ENCODE peak calls at places on chromosomes 4 and X, in eight cellular contexts. One of them, this sample, is unnamed.

GRCh38 chrX:96971812-96972211 is 88.1 kb downstream of the RPA4 start:
- DNase-seq in lower lobe of right lung: no peak
- DNase-seq in brain microvascular endothelial cell: no peak
- DNase-seq in tibial artery: no peak
- DNase-seq in heart left ventricle: no peak
- DNase-seq in upper lobe of left lung: no peak
- DNase-seq in PC-3: no peak
- DNase-seq in RWPE1: no peak
- DNase-seq in this sample: no peak

GRCh38 chr4:172055498-172055897 is 242.3 kb downstream of the GALNTL6 start:
- DNase-seq in RWPE1: no peak
- DNase-seq in brain microvascular endothelial cell: no peak
- DNase-seq in tibial artery: no peak
- DNase-seq in PC-3: no peak
- DNase-seq in lower lobe of right lung: no peak
- DNase-seq in heart left ventricle: no peak
- DNase-seq in upper lobe of left lung: no peak
- DNase-seq in this sample: no peak

GRCh38 chrX:14352511-14352910 is 176.8 kb upstream of the GLRA2 start:
- DNase-seq in RWPE1: no peak
- DNase-seq in heart left ventricle: no peak
- DNase-seq in upper lobe of left lung: no peak
- DNase-seq in tibial artery: no peak
- DNase-seq in brain microvascular endothelial cell: no peak
- DNase-seq in PC-3: peak; percentile 3
- DNase-seq in lower lobe of right lung: no peak
- DNase-seq in this sample: no peak

GRCh38 chr4:3307486-3307885 is 14.7 kb downstream of the RGS12 start:
- DNase-seq in lower lobe of right lung: peak; percentile 16
- DNase-seq in RWPE1: no peak
- DNase-seq in brain microvascular endothelial cell: no peak
- DNase-seq in heart left ventricle: peak; percentile 12
- DNase-seq in tibial artery: peak; percentile 37
- DNase-seq in upper lobe of left lung: no peak
- DNase-seq in PC-3: no peak
- DNase-seq in this sample: no peak

GRCh38 chrX:87583679-87584078 is 66.1 kb downstream of the KLHL4 start:
- DNase-seq in lower lobe of right lung: no peak
- DNase-seq in tibial artery: no peak
- DNase-seq in brain microvascular endothelial cell: no peak
- DNase-seq in heart left ventricle: no peak
- DNase-seq in PC-3: peak; percentile 39
- DNase-seq in upper lobe of left lung: no peak
- DNase-seq in RWPE1: no peak
- DNase-seq in this sample: no peak

GRCh38 chrX:91331476-91331875 is 103.2 kb upstream of the PABPC5 start:
- DNase-seq in upper lobe of left lung: no peak
- DNase-seq in PC-3: no peak
- DNase-seq in RWPE1: no peak
- DNase-seq in tibial artery: no peak
- DNase-seq in brain microvascular endothelial cell: no peak
- DNase-seq in lower lobe of right lung: no peak
- DNase-seq in heart left ventricle: no peak
- DNase-seq in this sample: no peak

GRCh38 chr4:20778896-20779295 is 78.6 kb downstream of the PACRGL start:
- DNase-seq in lower lobe of right lung: no peak
- DNase-seq in brain microvascular endothelial cell: no peak
- DNase-seq in tibial artery: no peak
- DNase-seq in upper lobe of left lung: no peak
- DNase-seq in RWPE1: no peak
- DNase-seq in heart left ventricle: no peak
- DNase-seq in PC-3: no peak
- DNase-seq in this sample: no peak

GRCh38 chr4:175290401-175290800 is 372.2 kb downstream of the ADAM29 start:
- DNase-seq in lower lobe of right lung: no peak
- DNase-seq in PC-3: peak; percentile 30
- DNase-seq in brain microvascular endothelial cell: peak; percentile 88
- DNase-seq in RWPE1: no peak
- DNase-seq in tibial artery: no peak
- DNase-seq in upper lobe of left lung: no peak
- DNase-seq in heart left ventricle: no peak
- DNase-seq in this sample: no peak

GRCh38 chr4:1183985-1184773 is 11.8 kb upstream of the SPON2 start:
- DNase-seq in lower lobe of right lung: no peak
- DNase-seq in tibial artery: no peak
- DNase-seq in upper lobe of left lung: no peak
- DNase-seq in PC-3: no peak
- DNase-seq in heart left ventricle: no peak
- DNase-seq in brain microvascular endothelial cell: no peak
- DNase-seq in RWPE1: no peak
- DNase-seq in this sample: no peak

GRCh38 chrX:17160971-17161370 is 214.0 kb upstream of the NHS start:
- DNase-seq in RWPE1: peak; percentile 8
- DNase-seq in brain microvascular endothelial cell: no peak
- DNase-seq in tibial artery: no peak
- DNase-seq in lower lobe of right lung: no peak
- DNase-seq in upper lobe of left lung: no peak
- DNase-seq in PC-3: peak; percentile 38
- DNase-seq in heart left ventricle: no peak
- DNase-seq in this sample: no peak

GRCh38 chr4:2172627-2173231 is 69.2 kb downstream of the HAUS3 start:
- DNase-seq in heart left ventricle: no peak
- DNase-seq in RWPE1: no peak
- DNase-seq in tibial artery: no peak
- DNase-seq in lower lobe of right lung: no peak
- DNase-seq in PC-3: no peak
- DNase-seq in upper lobe of left lung: no peak
- DNase-seq in brain microvascular endothelial cell: no peak
- DNase-seq in this sample: no peak

GRCh38 chr4:47668810-47669408 is 169.0 kb downstream of the CORIN start:
- DNase-seq in brain microvascular endothelial cell: peak; percentile 53
- DNase-seq in upper lobe of left lung: no peak
- DNase-seq in tibial artery: no peak
- DNase-seq in heart left ventricle: no peak
- DNase-seq in PC-3: peak; percentile 62
- DNase-seq in lower lobe of right lung: no peak
- DNase-seq in RWPE1: peak; percentile 34
- DNase-seq in this sample: no peak

GRCh38 chrX:39487166-39488006 is 610.4 kb downstream of the BCOR start:
- DNase-seq in heart left ventricle: no peak
- DNase-seq in PC-3: no peak
- DNase-seq in upper lobe of left lung: no peak
- DNase-seq in tibial artery: no peak
- DNase-seq in RWPE1: no peak
- DNase-seq in lower lobe of right lung: no peak
- DNase-seq in brain microvascular endothelial cell: no peak
- DNase-seq in this sample: no peak

GRCh38 chr4:187478292-187479205 is 517.0 kb upstream of the ZFP42 start:
- DNase-seq in brain microvascular endothelial cell: peak; percentile 86
- DNase-seq in RWPE1: peak; percentile 21
- DNase-seq in heart left ventricle: no peak
- DNase-seq in tibial artery: no peak
- DNase-seq in lower lobe of right lung: no peak
- DNase-seq in upper lobe of left lung: no peak
- DNase-seq in PC-3: peak; percentile 82
- DNase-seq in this sample: no peak

GRCh38 chrX:38473715-38474114 is 87.6 kb upstream of the TSPAN7 start:
- DNase-seq in RWPE1: no peak
- DNase-seq in upper lobe of left lung: no peak
- DNase-seq in lower lobe of right lung: no peak
- DNase-seq in tibial artery: no peak
- DNase-seq in heart left ventricle: no peak
- DNase-seq in brain microvascular endothelial cell: no peak
- DNase-seq in PC-3: no peak
- DNase-seq in this sample: no peak

GRCh38 chr4:83113429-83113786 is 1.1 kb downstream of the PLAC8 start:
- DNase-seq in heart left ventricle: no peak
- DNase-seq in lower lobe of right lung: no peak
- DNase-seq in upper lobe of left lung: no peak
- DNase-seq in brain microvascular endothelial cell: no peak
- DNase-seq in tibial artery: no peak
- DNase-seq in PC-3: no peak
- DNase-seq in RWPE1: no peak
- DNase-seq in this sample: no peak

GRCh38 chr4:83114576-83114975 is at the start of gene PLAC8:
- DNase-seq in lower lobe of right lung: no peak
- DNase-seq in PC-3: peak; percentile 19
- DNase-seq in brain microvascular endothelial cell: no peak
- DNase-seq in heart left ventricle: no peak
- DNase-seq in tibial artery: no peak
- DNase-seq in RWPE1: peak; percentile 19
- DNase-seq in upper lobe of left lung: no peak
- DNase-seq in this sample: no peak

GRCh38 chr4:83112678-83113428 is 1.7 kb downstream of the PLAC8 start:
- DNase-seq in heart left ventricle: no peak
- DNase-seq in upper lobe of left lung: no peak
- DNase-seq in brain microvascular endothelial cell: peak; percentile 45
- DNase-seq in tibial artery: no peak
- DNase-seq in lower lobe of right lung: no peak
- DNase-seq in PC-3: no peak
- DNase-seq in RWPE1: no peak
- DNase-seq in this sample: no peak

GRCh38 chr4:83115000-83115399 is 471 bp upstream of the PLAC8 start:
- DNase-seq in upper lobe of left lung: no peak
- DNase-seq in lower lobe of right lung: no peak
- DNase-seq in RWPE1: peak; percentile 38
- DNase-seq in heart left ventricle: no peak
- DNase-seq in brain microvascular endothelial cell: peak; percentile 16
- DNase-seq in tibial artery: no peak
- DNase-seq in PC-3: peak; percentile 29
- DNase-seq in this sample: no peak

GRCh38 chr4:83115656-83116285 is 1.2 kb upstream of the PLAC8 start:
- DNase-seq in PC-3: no peak
- DNase-seq in upper lobe of left lung: no peak
- DNase-seq in tibial artery: no peak
- DNase-seq in brain microvascular endothelial cell: no peak
- DNase-seq in lower lobe of right lung: no peak
- DNase-seq in heart left ventricle: no peak
- DNase-seq in RWPE1: no peak
- DNase-seq in this sample: no peak
- H3K27ac ChIP-seq in PC-3: peak overlapping the region; percentile 12
- H3K27ac ChIP-seq in upper lobe of left lung: peak overlapping the region; percentile 89
- H3K27ac ChIP-seq in tibial artery: no peak overlapping the region
- H3K27ac ChIP-seq in brain microvascular endothelial cell: no peak overlapping the region
- H3K27ac ChIP-seq in lower lobe of right lung: no peak overlapping the region
- H3K27ac ChIP-seq in heart left ventricle: no peak overlapping the region
- H3K27ac ChIP-seq in RWPE1: no peak overlapping the region
- H3K27ac ChIP-seq in this sample: no peak overlapping the region

GRCh38 chrX:154068560-154068959 is 29.0 kb downstream of the MECP2 start:
- DNase-seq in RWPE1: no peak
- DNase-seq in upper lobe of left lung: no peak
- DNase-seq in tibial artery: no peak
- DNase-seq in PC-3: no peak
- DNase-seq in heart left ventricle: no peak
- DNase-seq in brain microvascular endothelial cell: no peak
- DNase-seq in lower lobe of right lung: no peak
- DNase-seq in this sample: no peak

GRCh38 chrX:154072192-154072591 is 25.3 kb downstream of the MECP2 start:
- DNase-seq in RWPE1: no peak
- DNase-seq in heart left ventricle: no peak
- DNase-seq in tibial artery: no peak
- DNase-seq in upper lobe of left lung: no peak
- DNase-seq in PC-3: no peak
- DNase-seq in lower lobe of right lung: no peak
- DNase-seq in brain microvascular endothelial cell: no peak
- DNase-seq in this sample: no peak

GRCh38 chrX:154074199-154074598 is 23.3 kb downstream of the MECP2 start:
- DNase-seq in PC-3: peak; percentile 75
- DNase-seq in RWPE1: peak; percentile 55
- DNase-seq in lower lobe of right lung: no peak
- DNase-seq in tibial artery: no peak
- DNase-seq in brain microvascular endothelial cell: peak; percentile 27
- DNase-seq in heart left ventricle: no peak
- DNase-seq in upper lobe of left lung: no peak
- DNase-seq in this sample: no peak
- TF ChIP-seq CTCF in PC-3: no peak
- TF ChIP-seq CTCF in RWPE1: no peak
- TF ChIP-seq CTCF in lower lobe of right lung: no peak
- TF ChIP-seq CTCF in tibial artery: no peak
- TF ChIP-seq CTCF in brain microvascular endothelial cell: no peak
- TF ChIP-seq CTCF in heart left ventricle: no peak
- TF ChIP-seq CTCF in upper lobe of left lung: no peak
- TF ChIP-seq CTCF in this sample: no peak

DNA sequence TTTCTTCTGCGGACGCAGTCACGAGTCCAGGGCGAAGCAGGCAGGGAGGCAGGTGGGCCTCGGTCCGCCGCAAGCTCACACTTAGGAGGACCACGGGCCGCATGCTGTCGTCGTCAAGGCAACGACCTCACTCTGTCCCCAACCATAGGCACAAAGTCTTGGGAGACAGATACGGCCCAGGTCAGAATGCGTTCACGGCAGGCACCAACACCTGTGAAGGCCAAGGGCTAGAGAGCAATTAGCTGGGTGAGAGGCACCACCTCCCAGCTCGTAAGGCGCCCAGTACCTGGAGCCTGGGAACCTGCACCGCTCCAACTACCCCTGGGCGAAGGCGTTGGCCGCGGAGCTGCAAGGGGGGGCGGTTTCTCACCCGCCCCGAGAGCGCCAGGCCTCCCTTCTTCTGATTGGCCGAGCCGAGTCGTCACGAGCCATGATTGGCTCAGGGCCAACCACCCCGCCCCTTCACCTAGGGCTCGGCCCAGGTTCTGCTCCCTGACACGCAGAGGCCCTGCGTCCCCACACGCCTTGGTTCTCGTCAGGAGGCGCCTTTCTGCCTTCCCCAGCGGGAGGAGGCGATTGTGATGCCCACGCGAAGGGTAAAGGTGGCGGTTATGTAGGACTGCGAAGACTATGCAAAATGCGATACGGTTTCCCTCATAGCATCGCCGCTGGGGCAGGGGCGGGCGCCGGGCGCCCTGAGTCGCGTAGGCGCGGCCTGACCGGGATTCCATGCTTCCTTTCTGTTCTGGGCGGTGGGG is at the start of gene CDKL2:
- DNase-seq in tibial artery: peak; percentile 86
- DNase-seq in PC-3: peak; percentile 80
- DNase-seq in lower lobe of right lung: peak; percentile 95
- DNase-seq in RWPE1: peak; percentile 93
- DNase-seq in brain microvascular endothelial cell: peak; percentile 52
- DNase-seq in heart left ventricle: peak; percentile 93
- DNase-seq in upper lobe of left lung: peak; percentile 95
- DNase-seq in this sample: peak; percentile 80
- H3K27ac ChIP-seq in tibial artery: peak within 1 kb of the TSS; percentile 47
- H3K27ac ChIP-seq in PC-3: no peak within 1 kb of the TSS
- H3K27ac ChIP-seq in lower lobe of right lung: peak within 1 kb of the TSS; percentile 74
- H3K27ac ChIP-seq in RWPE1: peak within 1 kb of the TSS; percentile 39
- H3K27ac ChIP-seq in brain microvascular endothelial cell: no peak within 1 kb of the TSS
- H3K27ac ChIP-seq in heart left ventricle: no peak within 1 kb of the TSS
- H3K27ac ChIP-seq in upper lobe of left lung: peak within 1 kb of the TSS; percentile 75
- H3K27ac ChIP-seq in this sample: no peak within 1 kb of the TSS

DNA sequence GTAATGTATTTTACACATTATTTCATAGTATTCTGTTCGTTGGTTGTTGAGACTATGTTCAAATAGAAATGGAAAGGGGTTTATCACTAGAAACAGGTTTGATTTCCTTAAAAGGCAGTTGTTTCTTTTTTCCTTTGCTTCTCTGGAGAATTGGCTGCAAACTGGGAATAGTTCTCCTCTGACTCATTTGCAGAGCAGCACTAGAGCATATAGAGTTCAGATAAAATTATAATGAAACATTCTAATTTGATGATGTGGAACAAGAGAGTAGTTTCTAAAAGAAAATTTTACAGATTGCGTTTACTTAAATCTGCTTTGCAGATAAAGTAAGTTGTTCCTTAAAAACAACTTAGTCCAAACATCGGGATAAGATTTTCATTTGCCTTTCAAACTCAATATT is 29.7 kb downstream of the SYNPO2 start:
- DNase-seq in RWPE1: peak; percentile 42
- DNase-seq in lower lobe of right lung: no peak
- DNase-seq in heart left ventricle: no peak
- DNase-seq in upper lobe of left lung: no peak
- DNase-seq in PC-3: peak; percentile 77
- DNase-seq in brain microvascular endothelial cell: peak; percentile 83
- DNase-seq in tibial artery: no peak
- DNase-seq in this sample: no peak
- TF ChIP-seq CTCF in RWPE1: no peak
- TF ChIP-seq CTCF in lower lobe of right lung: no peak
- TF ChIP-seq CTCF in heart left ventricle: no peak
- TF ChIP-seq CTCF in upper lobe of left lung: no peak
- TF ChIP-seq CTCF in PC-3: no peak
- TF ChIP-seq CTCF in brain microvascular endothelial cell: no peak
- TF ChIP-seq CTCF in tibial artery: no peak
- TF ChIP-seq CTCF in this sample: no peak